ENCODE peak calls at places on chromosomes 13 and 19, in five cellular contexts. N is heart left ventricle, O is esophagus squamous epithelium, R is thoracic aorta, G is sigmoid colon. U is an unnamed sample. For H3K4me1, the result is how much of the 10 kb centered on the place peaks cover.

GRCh38 chr13:104477256-104477655 is 1411.0 kb upstream of the SLC10A2 start:
- DNase-seq in G (no peak), R (no peak), O (no peak), N (no peak), U (no peak)

GRCh38 chr13:24165746-24166145 is 5.2 kb downstream of the SPATA13 start:
- DNase-seq in G (no peak), O (no peak), N (no peak), R (no peak), U (no peak)

GRCh38 chr19:32870981-32871451 is 1.4 kb upstream of the SLC7A9 start:
- DNase-seq in R (no peak), N (no peak), O (no peak), G (no peak), U (no peak)

GRCh38 chr19:42280761-42281174 is 11.7 kb downstream of the CIC start:
- DNase-seq in R (no peak), G (no peak), N (no peak), O (no peak), U (no peak)

GRCh38 chr13:91699863-91700262 is 301.4 kb downstream of the GPC5 start:
- DNase-seq in G (no peak), R (no peak), N (no peak), O (no peak), U (no peak)

GRCh38 chr19:29497241-29497640 is 28.6 kb upstream of the VSTM2B start:
- DNase-seq in R (no peak), N (no peak), O (no peak), G (no peak), U (no peak)

GRCh38 chr13:59391696-59392095 is 772.0 kb downstream of the DIAPH3 start:
- DNase-seq in G (no peak), N (peak), O (no peak), R (no peak), U (peak)

GRCh38 chr13:23321534-23322241 is 111.8 kb downstream of the SACS start:
- DNase-seq in R (peak), N (peak), O (no peak), G (peak), U (no peak)

GRCh38 chr13:21897140-21897539 is 226.3 kb downstream of the FGF9 start:
- DNase-seq in N (no peak), O (no peak), G (no peak), R (no peak), U (no peak)

DNA sequence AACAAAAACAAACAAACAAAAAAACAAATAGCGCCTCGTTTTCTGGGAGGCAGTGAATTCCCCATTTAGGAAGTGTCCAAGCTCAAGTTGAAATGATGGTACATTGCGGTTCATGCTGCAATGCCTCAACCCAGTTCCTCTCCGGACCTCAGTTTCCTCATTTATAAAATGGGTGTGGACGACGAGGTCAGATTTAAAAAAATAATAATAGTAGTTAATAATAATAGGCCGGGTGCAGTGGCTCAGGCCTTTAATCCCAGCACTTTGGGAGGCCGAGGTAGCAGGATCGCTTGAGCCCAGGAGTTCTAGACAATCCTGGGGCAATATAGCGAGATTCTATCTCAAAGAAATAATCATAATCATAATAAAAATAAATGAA is 15.5 kb upstream of the ERCC1 start:
- DNase-seq in G (no peak), R (no peak), O (no peak), N (no peak), U (no peak)
- H3K4me3 ChIP-seq in G (peak), R (peak), O (peak), N (peak), U (no peak)

GRCh38 chr19:48795855-48796142 is 15.0 kb downstream of the BCAT2 start:
- DNase-seq in O (no peak), G (peak), R (no peak), N (peak), U (no peak)
- H3K27ac ChIP-seq in O (peak), G (peak), R (peak), N (peak), U (no peak)

DNA sequence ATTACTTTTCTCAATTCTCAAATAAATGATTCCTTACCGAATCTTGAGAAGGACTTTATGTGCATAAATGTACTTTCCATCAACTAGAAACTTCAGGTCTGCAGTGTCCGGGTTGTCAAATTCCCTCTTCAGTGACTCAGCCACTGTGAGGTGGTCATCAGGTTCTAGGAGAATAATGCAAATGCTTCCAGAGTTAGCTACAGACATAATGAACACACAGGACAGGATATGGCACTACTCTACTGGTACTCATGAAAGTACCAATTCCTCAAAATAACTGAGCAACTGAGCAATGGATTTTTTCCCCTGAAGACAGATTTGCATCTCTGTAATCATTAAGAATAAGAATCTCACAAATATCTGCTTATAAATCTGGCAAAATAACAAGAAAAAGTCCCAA is 31.2 kb downstream of the RCBTB2 start:
- DNase-seq in G (no peak), N (no peak), O (no peak), R (no peak), U (no peak)
- H3K4me1 ChIP-seq in G (under half), N (under half), O (under half), R (under half), U (under half)

DNA sequence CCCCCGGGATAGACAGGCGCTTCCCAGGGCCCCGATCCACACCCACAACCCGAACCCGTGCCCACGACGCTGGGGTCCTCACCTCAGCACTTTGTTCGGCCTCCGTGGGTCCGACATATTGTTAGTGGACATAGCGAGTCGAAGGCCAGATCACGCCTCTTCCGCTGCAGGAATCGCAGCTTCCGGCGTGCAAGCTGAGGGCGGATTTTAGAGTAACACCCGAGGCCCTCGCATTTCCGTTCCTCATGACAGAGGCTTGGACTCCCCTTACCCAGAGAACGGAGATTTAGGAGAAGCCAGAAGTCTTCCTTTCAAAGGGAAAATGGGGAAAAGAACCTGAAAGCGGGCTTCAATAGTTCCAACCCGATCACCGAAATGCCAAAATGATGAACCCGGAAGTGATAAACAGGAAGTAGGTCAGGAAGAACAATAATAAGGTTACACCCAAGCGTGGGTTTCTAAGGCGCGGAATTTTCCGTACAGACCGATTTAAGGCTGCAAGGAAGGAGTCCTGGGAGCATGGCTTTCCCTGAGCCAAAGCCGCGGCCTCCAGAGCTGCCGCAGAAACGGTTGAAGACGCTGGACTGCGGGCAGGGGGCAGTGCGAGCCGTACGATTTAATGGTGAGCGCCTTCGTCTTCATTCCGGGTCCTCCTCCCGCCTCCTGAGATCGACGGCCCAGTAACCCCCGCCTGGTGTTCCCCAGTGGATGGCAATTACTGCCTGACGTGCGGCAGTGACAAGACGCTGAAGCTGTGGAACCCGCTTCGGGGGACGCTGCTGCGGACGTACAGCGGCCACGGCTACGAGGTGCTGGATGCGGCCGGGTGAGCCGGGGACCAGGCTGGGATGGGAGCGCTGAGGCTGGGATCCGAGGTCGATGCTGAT is 2.9 kb downstream of the WDR83 start:
- DNase-seq in G (peak), O (no peak), N (peak), R (no peak), U (no peak)
- H3K4me3 ChIP-seq in G (peak), O (peak), N (peak), R (peak), U (peak)

GRCh38 chr13:112693831-112694497 is 4.1 kb downstream of the ATP11A start:
- DNase-seq in G (peak), O (no peak), R (no peak), N (no peak), U (no peak)
- H3K27ac ChIP-seq in G (no peak), O (no peak), R (no peak), N (peak), U (no peak)

GRCh38 chr19:46357846-46358583 is 11.1 kb downstream of the PPP5C start:
- DNase-seq in R (no peak), G (peak), O (no peak), N (no peak), U (no peak)

GRCh38 chr19:46353730-46354528 is 7.0 kb downstream of the PPP5C start:
- DNase-seq in G (peak), N (no peak), R (no peak), O (no peak), U (no peak)

GRCh38 chr19:46355234-46355990 is 8.5 kb downstream of the PPP5C start:
- DNase-seq in O (no peak), N (no peak), G (peak), R (no peak), U (no peak)

GRCh38 chr19:46356670-46357055 is 9.8 kb downstream of the PPP5C start:
- DNase-seq in O (no peak), N (no peak), R (no peak), G (peak), U (no peak)

DNA sequence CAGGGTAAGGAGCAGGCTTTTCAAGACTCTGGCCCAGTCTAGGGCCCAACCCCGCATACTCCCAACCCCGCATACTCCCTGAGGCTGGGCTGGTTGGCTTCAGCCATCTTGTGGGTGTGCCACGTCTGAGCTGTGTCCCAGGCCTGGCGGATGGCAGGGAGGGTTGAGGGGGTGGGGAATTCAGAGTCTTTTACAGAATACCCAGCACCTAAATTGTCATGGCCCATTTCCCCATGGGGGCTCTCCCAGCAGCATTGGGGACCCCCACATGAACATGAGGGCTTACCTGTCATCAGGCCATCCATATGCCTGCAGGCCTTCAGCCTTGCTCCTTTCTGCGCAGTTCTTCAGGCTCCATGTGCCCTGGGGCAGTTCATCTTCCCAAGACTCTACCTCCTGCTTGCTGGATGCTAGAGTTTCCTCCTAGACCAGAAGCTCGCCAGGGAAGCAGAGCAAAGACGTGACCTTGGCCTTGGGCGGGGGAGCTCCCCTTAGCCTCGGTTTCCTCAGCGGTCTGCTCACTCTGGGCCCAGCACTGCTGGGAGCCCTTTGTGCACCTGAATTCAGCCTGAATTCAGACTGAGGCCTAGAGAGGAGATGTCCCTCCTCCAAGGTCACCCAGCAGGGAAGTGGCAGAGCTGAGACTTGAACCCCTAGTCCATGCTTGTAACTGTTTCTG is 9.2 kb downstream of the PPP5C start:
- DNase-seq in R (no peak), O (no peak), G (peak), N (no peak), U (no peak)
- H3K4me1 ChIP-seq in R (under half), O (under half), G (under half), N (under half), U (under half)

U was measured in iPS DF 6.9.